ENCODE peak calls at places on chromosome 12, in seven cellular contexts. One of them, this sample, is unnamed.

GRCh38 chr12:107549786-107550480 is 135.7 kb upstream of the PWP1 start:
- DNase-seq in nucleus accumbens: no peak
- DNase-seq in T-cell: no peak
- DNase-seq in transverse colon: peak
- DNase-seq in astrocyte of the cerebellum: no peak
- DNase-seq in ELR: no peak
- DNase-seq in WERI-Rb-1: no peak
- DNase-seq in this sample: no peak

GRCh38 chr12:70724444-70724843 is 87.2 kb upstream of the PTPRB start:
- DNase-seq in WERI-Rb-1: no peak
- DNase-seq in T-cell: no peak
- DNase-seq in astrocyte of the cerebellum: no peak
- DNase-seq in transverse colon: no peak
- DNase-seq in nucleus accumbens: no peak
- DNase-seq in ELR: peak
- DNase-seq in this sample: no peak

GRCh38 chr12:16347391-16348298 is at the start of gene MGST1:
- DNase-seq in nucleus accumbens: peak
- DNase-seq in WERI-Rb-1: peak
- DNase-seq in transverse colon: peak
- DNase-seq in T-cell: no peak
- DNase-seq in astrocyte of the cerebellum: no peak
- DNase-seq in ELR: peak
- DNase-seq in this sample: peak

GRCh38 chr12:31035944-31036665 is 37.6 kb upstream of the DDX11 start:
- DNase-seq in T-cell: no peak
- DNase-seq in nucleus accumbens: no peak
- DNase-seq in transverse colon: no peak
- DNase-seq in ELR: peak
- DNase-seq in WERI-Rb-1: no peak
- DNase-seq in astrocyte of the cerebellum: no peak
- DNase-seq in this sample: peak

GRCh38 chr12:77485961-77486579 is 344.6 kb upstream of the NAV3 start:
- DNase-seq in WERI-Rb-1: no peak
- DNase-seq in T-cell: no peak
- DNase-seq in nucleus accumbens: no peak
- DNase-seq in ELR: no peak
- DNase-seq in astrocyte of the cerebellum: no peak
- DNase-seq in transverse colon: no peak
- DNase-seq in this sample: no peak

GRCh38 chr12:3705349-3705675 is 47.6 kb downstream of the CRACR2A start:
- DNase-seq in WERI-Rb-1: peak
- DNase-seq in transverse colon: no peak
- DNase-seq in nucleus accumbens: no peak
- DNase-seq in ELR: no peak
- DNase-seq in T-cell: no peak
- DNase-seq in astrocyte of the cerebellum: no peak
- DNase-seq in this sample: no peak

GRCh38 chr12:12333980-12334709 is 15.9 kb downstream of the MANSC1 start:
- DNase-seq in ELR: peak
- DNase-seq in transverse colon: peak
- DNase-seq in T-cell: peak
- DNase-seq in nucleus accumbens: peak
- DNase-seq in astrocyte of the cerebellum: no peak
- DNase-seq in WERI-Rb-1: peak
- DNase-seq in this sample: peak

GRCh38 chr12:32444895-32445294 is 45.5 kb downstream of the FGD4 start:
- DNase-seq in WERI-Rb-1: no peak
- DNase-seq in astrocyte of the cerebellum: peak
- DNase-seq in ELR: peak
- DNase-seq in T-cell: no peak
- DNase-seq in transverse colon: no peak
- DNase-seq in nucleus accumbens: no peak
- DNase-seq in this sample: no peak

GRCh38 chr12:59077153-59077930 is 157.0 kb upstream of the LRIG3 start:
- DNase-seq in nucleus accumbens: no peak
- DNase-seq in transverse colon: peak
- DNase-seq in T-cell: no peak
- DNase-seq in ELR: no peak
- DNase-seq in astrocyte of the cerebellum: no peak
- DNase-seq in WERI-Rb-1: no peak
- DNase-seq in this sample: no peak

GRCh38 chr12:26303418-26303817 is 108.0 kb downstream of the SSPN start:
- DNase-seq in nucleus accumbens: no peak
- DNase-seq in transverse colon: no peak
- DNase-seq in WERI-Rb-1: no peak
- DNase-seq in astrocyte of the cerebellum: no peak
- DNase-seq in T-cell: no peak
- DNase-seq in ELR: no peak
- DNase-seq in this sample: no peak

GRCh38 chr12:100174506-100174905 is 26.1 kb upstream of the ACTR6 start:
- DNase-seq in T-cell: no peak
- DNase-seq in astrocyte of the cerebellum: no peak
- DNase-seq in nucleus accumbens: no peak
- DNase-seq in transverse colon: no peak
- DNase-seq in ELR: no peak
- DNase-seq in WERI-Rb-1: no peak
- DNase-seq in this sample: no peak

GRCh38 chr12:38601970-38602369 is 285.4 kb downstream of the ALG10B start:
- DNase-seq in transverse colon: no peak
- DNase-seq in nucleus accumbens: no peak
- DNase-seq in astrocyte of the cerebellum: no peak
- DNase-seq in T-cell: no peak
- DNase-seq in WERI-Rb-1: no peak
- DNase-seq in ELR: no peak
- DNase-seq in this sample: no peak

GRCh38 chr12:122991623-122992275 is 11.3 kb downstream of the ARL6IP4 start:
- DNase-seq in astrocyte of the cerebellum: no peak
- DNase-seq in ELR: no peak
- DNase-seq in T-cell: no peak
- DNase-seq in nucleus accumbens: no peak
- DNase-seq in transverse colon: no peak
- DNase-seq in WERI-Rb-1: no peak
- DNase-seq in this sample: no peak

GRCh38 chr12:117819160-117819559 is 149.6 kb downstream of the KSR2 start:
- DNase-seq in ELR: no peak
- DNase-seq in nucleus accumbens: no peak
- DNase-seq in WERI-Rb-1: no peak
- DNase-seq in transverse colon: no peak
- DNase-seq in T-cell: no peak
- DNase-seq in astrocyte of the cerebellum: no peak
- DNase-seq in this sample: no peak

GRCh38 chr12:46886541-46887041 is 60.8 kb upstream of the SLC38A4 start:
- DNase-seq in WERI-Rb-1: no peak
- DNase-seq in astrocyte of the cerebellum: peak
- DNase-seq in T-cell: no peak
- DNase-seq in nucleus accumbens: no peak
- DNase-seq in ELR: peak
- DNase-seq in transverse colon: no peak
- DNase-seq in this sample: no peak

GRCh38 chr12:88889326-88890110 is 309.2 kb upstream of the KITLG start:
- DNase-seq in WERI-Rb-1: no peak
- DNase-seq in nucleus accumbens: no peak
- DNase-seq in ELR: no peak
- DNase-seq in astrocyte of the cerebellum: peak
- DNase-seq in transverse colon: no peak
- DNase-seq in T-cell: no peak
- DNase-seq in this sample: no peak

GRCh38 chr12:92107094-92107493 is 38.6 kb downstream of the BTG1 start:
- DNase-seq in astrocyte of the cerebellum: no peak
- DNase-seq in nucleus accumbens: no peak
- DNase-seq in T-cell: no peak
- DNase-seq in WERI-Rb-1: no peak
- DNase-seq in ELR: no peak
- DNase-seq in transverse colon: no peak
- DNase-seq in this sample: no peak

This sample was measured in lung.